ENCODE peak calls at places on chromosome 2, in six cellular contexts. Y is stimulated activated CD4-positive, alpha-beta T cell treated with anti-CD3 and anti-CD28 coated beads, Interleukin-1b, Interleukin-23, amount 100 ng/mL, for 24 hours; E is H54; Z is amygdala; W is stromal cell of bone marrow; G is lower leg skin. U is an unnamed sample.

GRCh38 chr2:203722411-203722810 is 16.0 kb downstream of the CD28 start:
- DNase-seq in W (no peak), Z (no peak), E (peak; percentile 6), G (no peak), Y (no peak), U (no peak)

GRCh38 chr2:9300829-9301453 is 94.3 kb downstream of the ASAP2 start:
- DNase-seq in Y (no peak), E (no peak), G (no peak), W (no peak), Z (no peak), U (no peak)

GRCh38 chr2:67050621-67051020 is 346.5 kb upstream of the ETAA1 start:
- DNase-seq in Z (no peak), E (no peak), Y (no peak), W (no peak), G (no peak), U (no peak)

GRCh38 chr2:119233326-119234020 is 9.8 kb downstream of the STEAP3 start:
- DNase-seq in W (no peak), Y (no peak), G (no peak), Z (no peak), E (peak; percentile 89), U (no peak)

GRCh38 chr2:236309669-236310029 is 45.4 kb upstream of the ASB18 start:
- DNase-seq in Y (no peak), W (no peak), E (peak; percentile 14), G (no peak), Z (no peak), U (no peak)

GRCh38 chr2:238099709-238100048 is 461 bp upstream of the ESPNL start:
- DNase-seq in E (no peak), W (no peak), Z (no peak), Y (no peak), G (no peak), U (no peak)

GRCh38 chr2:20818820-20819219 is 4.1 kb downstream of the LDAH start:
- DNase-seq in E (no peak), G (no peak), Z (no peak), Y (no peak), W (no peak), U (no peak)

GRCh38 chr2:148614332-148615049 is 30.1 kb upstream of the EPC2 start:
- DNase-seq in E (peak; percentile 29), Y (no peak), Z (no peak), W (no peak), G (peak; percentile 21), U (no peak)

GRCh38 chr2:97748397-97748796 is 35.0 kb downstream of the ZAP70 start:
- DNase-seq in W (no peak), Z (no peak), Y (peak; percentile 43), G (no peak), E (no peak), U (no peak)

GRCh38 chr2:222304737-222305509 is 6.1 kb upstream of the PAX3 start:
- DNase-seq in G (no peak), Y (no peak), E (no peak), Z (no peak), W (no peak), U (no peak)

GRCh38 chr2:101473911-101474751 is 781 bp downstream of the RFX8 start:
- DNase-seq in E (no peak), Y (peak; percentile 5), G (no peak), Z (no peak), W (peak; percentile 49), U (no peak)

GRCh38 chr2:232884549-232885263 is 14.6 kb downstream of the SNORC start:
- DNase-seq in W (no peak), G (no peak), Z (no peak), E (no peak), Y (no peak), U (no peak)

GRCh38 chr2:172456002-172456401 is 28.6 kb downstream of the ITGA6 start:
- DNase-seq in Z (no peak), G (no peak), Y (no peak), E (no peak), W (no peak), U (no peak)

GRCh38 chr2:237631029-237631785 is 3.8 kb downstream of the LRRFIP1 start:
- DNase-seq in Y (no peak), E (no peak), G (no peak), Z (no peak), W (no peak), U (no peak)

GRCh38 chr2:202249521-202249850 is 11.1 kb upstream of the SUMO1 start:
- DNase-seq in E (no peak), Z (no peak), Y (no peak), W (no peak), G (no peak), U (no peak)

GRCh38 chr2:202944816-202945215 is 32.7 kb downstream of the CARF start:
- DNase-seq in Z (no peak), W (no peak), E (no peak), G (no peak), Y (no peak), U (no peak)

GRCh38 chr2:1683297-1683696 is 61.0 kb downstream of the PXDN start:
- DNase-seq in E (no peak), W (no peak), G (no peak), Y (no peak), Z (no peak), U (no peak)

GRCh38 chr2:23596316-23596885 is 211.4 kb downstream of the KLHL29 start:
- DNase-seq in Y (no peak), W (peak; percentile 13), Z (no peak), G (no peak), E (no peak), U (no peak)

GRCh38 chr2:171089489-171089888 is 71.2 kb downstream of the TLK1 start:
- DNase-seq in Y (no peak), Z (no peak), E (no peak), W (no peak), G (no peak), U (no peak)

GRCh38 chr2:201644001-201644400 is 698 bp upstream of the TMEM237 start:
- DNase-seq in Z (no peak), E (no peak), G (peak; percentile 33), Y (no peak), W (no peak), U (no peak)

GRCh38 chr2:188382107-188382506 is 90.4 kb downstream of the GULP1 start:
- DNase-seq in E (no peak), Z (no peak), W (no peak), G (no peak), Y (no peak), U (no peak)

GRCh38 chr2:197804758-197805597 is 585 bp downstream of the PLCL1 start:
- DNase-seq in E (no peak), Z (no peak), G (peak; percentile 30), W (no peak), Y (no peak), U (peak; percentile 37)

GRCh38 chr2:148745151-148745851 is 100.8 kb downstream of the EPC2 start:
- DNase-seq in E (no peak), Y (no peak), G (no peak), W (no peak), Z (no peak), U (no peak)

GRCh38 chr2:164073053-164073757 is 337.4 kb upstream of the FIGN start:
- DNase-seq in W (no peak), Y (no peak), G (no peak), E (no peak), Z (no peak), U (no peak)

GRCh38 chr2:127576433-127577207 is 41.1 kb downstream of the MYO7B start:
- DNase-seq in Z (no peak), E (no peak), G (peak; percentile 27), W (peak; percentile 74), Y (no peak), U (peak; percentile 43)

GRCh38 chr2:64260817-64261216 is 116.6 kb upstream of the PELI1 start:
- DNase-seq in W (no peak), E (no peak), Z (peak; percentile 21), Y (no peak), G (peak; percentile 61), U (peak; percentile 32)

GRCh38 chr2:191410646-191411436 is 165.6 kb downstream of the MYO1B start:
- DNase-seq in W (no peak), E (no peak), Y (no peak), G (no peak), Z (no peak), U (no peak)

GRCh38 chr2:111178730-111179405 is 58.2 kb downstream of the BCL2L11 start:
- DNase-seq in Y (no peak), Z (no peak), E (peak; percentile 70), W (no peak), G (no peak), U (no peak)

GRCh38 chr2:240557808-240558207 is at the start of gene ANKMY1:
- DNase-seq in E (no peak), Y (peak; percentile 56), G (peak; percentile 23), W (no peak), Z (no peak), U (no peak)

U was measured in anterior cingulate cortex.